ENCODE peak calls at places on chromosome 20, in six cellular contexts. A is fibroblast of pulmonary artery, V is prostate gland, P is fibroblast of lung, M is astrocyte of the spinal cord, O is colonic mucosa. L is an unnamed sample.
A peak's percentile ranks its signal among the peaks of the same experiment; 100 is the strongest.

GRCh38 chr20:444117-444516 is 18.2 kb downstream of the TBC1D20 start:
- DNase-seq in A (no peak), M (no peak), V (no peak), P (no peak), O (no peak), L (no peak)

GRCh38 chr20:7806831-7807230 is 133.4 kb downstream of the HAO1 start:
- DNase-seq in A (peak; percentile 27), V (no peak), M (no peak), O (no peak), P (no peak), L (no peak)

GRCh38 chr20:63884506-63885263 is 10.2 kb upstream of the DNAJC5 start:
- DNase-seq in V (peak; percentile 58), M (no peak), A (no peak), P (no peak), O (no peak), L (no peak)

GRCh38 chr20:19552144-19552895 is 205.7 kb upstream of the RIN2 start:
- DNase-seq in A (peak; percentile 9), V (peak; percentile 51), M (no peak), O (no peak), P (no peak), L (peak; percentile 4)

GRCh38 chr20:11378252-11378651 is 539.4 kb upstream of the BTBD3 start:
- DNase-seq in P (no peak), A (no peak), M (no peak), O (no peak), V (no peak), L (no peak)

GRCh38 chr20:59062057-59062456 is 19.5 kb upstream of the PRELID3B start:
- DNase-seq in V (no peak), A (no peak), M (no peak), O (no peak), P (no peak), L (no peak)

GRCh38 chr20:18543932-18544331 is 23.3 kb upstream of the SMIM26 start:
- DNase-seq in A (no peak), P (no peak), V (no peak), O (no peak), M (no peak), L (no peak)

GRCh38 chr20:63891061-63892002 is 3.6 kb upstream of the DNAJC5 start:
- DNase-seq in M (no peak), P (no peak), V (no peak), A (no peak), O (no peak), L (no peak)

GRCh38 chr20:57481281-57481711 is 43.6 kb downstream of the CTCFL start:
- DNase-seq in V (no peak), O (no peak), P (no peak), A (no peak), M (no peak), L (no peak)

GRCh38 chr20:43138061-43138860 is 51.4 kb downstream of the PTPRT start:
- DNase-seq in A (no peak), V (no peak), P (no peak), O (no peak), M (no peak), L (no peak)

GRCh38 chr20:16147221-16147620 is 426.0 kb downstream of the KIF16B start:
- DNase-seq in A (no peak), M (no peak), P (no peak), V (no peak), O (no peak), L (no peak)

GRCh38 chr20:10314198-10314597 is 95.6 kb downstream of the SNAP25 start:
- DNase-seq in M (peak; percentile 82), A (peak; percentile 63), P (peak; percentile 88), V (no peak), O (no peak), L (peak; percentile 44)
- H3K4me3 ChIP-seq in M (no peak overlapping the region), A (no peak overlapping the region), P (no peak overlapping the region), V (no peak overlapping the region), O (no peak overlapping the region), L (no peak overlapping the region)

GRCh38 chr20:3247638-3248037 is 8.6 kb upstream of the SLC4A11 start:
- DNase-seq in P (no peak), M (no peak), A (no peak), O (no peak), V (no peak), L (no peak)
- TF ChIP-seq CTCF in P (no peak), M (no peak), A (no peak), O (no peak), V (no peak), L (no peak)

DNA sequence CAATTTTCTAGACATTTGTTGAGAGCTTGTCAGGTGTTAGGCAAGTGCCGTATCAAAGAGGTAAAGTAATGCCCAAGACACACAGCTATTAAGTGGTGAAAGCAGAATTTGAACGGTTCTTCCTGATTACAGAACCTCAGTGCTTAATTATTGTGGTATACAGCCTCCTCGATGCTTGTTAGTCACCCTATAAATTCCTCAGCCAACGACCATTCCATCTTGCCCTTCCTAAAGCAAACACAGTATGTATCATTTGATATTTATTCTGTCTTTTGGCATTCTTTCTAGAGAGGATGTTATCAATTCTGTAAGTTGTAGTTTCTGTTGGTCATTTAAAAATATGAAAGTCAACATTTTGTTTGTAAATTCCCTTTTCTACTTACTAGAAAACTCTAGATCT is 297.8 kb upstream of the BMP2 start:
- DNase-seq in A (no peak), O (no peak), P (no peak), V (no peak), M (no peak), L (no peak)
- H3K4me3 ChIP-seq in A (no peak overlapping the region), O (no peak overlapping the region), P (no peak overlapping the region), V (no peak overlapping the region), M (no peak overlapping the region), L (no peak overlapping the region)

GRCh38 chr20:62876441-62876825 is 14.8 kb upstream of the TCFL5 start:
- DNase-seq in M (no peak), A (no peak), V (no peak), P (no peak), O (no peak), L (no peak)

GRCh38 chr20:62876826-62877728 is 15.5 kb upstream of the TCFL5 start:
- DNase-seq in P (peak; percentile 73), V (no peak), O (no peak), A (peak; percentile 70), M (no peak), L (no peak)

GRCh38 chr20:62874745-62875344 is 13.2 kb upstream of the TCFL5 start:
- DNase-seq in O (no peak), M (no peak), P (no peak), A (no peak), V (no peak), L (peak; percentile 30)

GRCh38 chr20:62873280-62873679 is 11.7 kb upstream of the TCFL5 start:
- DNase-seq in O (no peak), V (no peak), A (no peak), P (no peak), M (no peak), L (no peak)

GRCh38 chr20:62875419-62876355 is 14.1 kb upstream of the TCFL5 start:
- DNase-seq in P (peak; percentile 84), M (peak; percentile 56), O (peak; percentile 66), V (peak; percentile 60), A (peak; percentile 79), L (peak; percentile 90)
- TF ChIP-seq CTCF in P (peak; percentile 59), M (peak; percentile 36), O (peak; percentile 30), V (peak; percentile 24), A (peak; percentile 38), L (peak; percentile 40)

DNA sequence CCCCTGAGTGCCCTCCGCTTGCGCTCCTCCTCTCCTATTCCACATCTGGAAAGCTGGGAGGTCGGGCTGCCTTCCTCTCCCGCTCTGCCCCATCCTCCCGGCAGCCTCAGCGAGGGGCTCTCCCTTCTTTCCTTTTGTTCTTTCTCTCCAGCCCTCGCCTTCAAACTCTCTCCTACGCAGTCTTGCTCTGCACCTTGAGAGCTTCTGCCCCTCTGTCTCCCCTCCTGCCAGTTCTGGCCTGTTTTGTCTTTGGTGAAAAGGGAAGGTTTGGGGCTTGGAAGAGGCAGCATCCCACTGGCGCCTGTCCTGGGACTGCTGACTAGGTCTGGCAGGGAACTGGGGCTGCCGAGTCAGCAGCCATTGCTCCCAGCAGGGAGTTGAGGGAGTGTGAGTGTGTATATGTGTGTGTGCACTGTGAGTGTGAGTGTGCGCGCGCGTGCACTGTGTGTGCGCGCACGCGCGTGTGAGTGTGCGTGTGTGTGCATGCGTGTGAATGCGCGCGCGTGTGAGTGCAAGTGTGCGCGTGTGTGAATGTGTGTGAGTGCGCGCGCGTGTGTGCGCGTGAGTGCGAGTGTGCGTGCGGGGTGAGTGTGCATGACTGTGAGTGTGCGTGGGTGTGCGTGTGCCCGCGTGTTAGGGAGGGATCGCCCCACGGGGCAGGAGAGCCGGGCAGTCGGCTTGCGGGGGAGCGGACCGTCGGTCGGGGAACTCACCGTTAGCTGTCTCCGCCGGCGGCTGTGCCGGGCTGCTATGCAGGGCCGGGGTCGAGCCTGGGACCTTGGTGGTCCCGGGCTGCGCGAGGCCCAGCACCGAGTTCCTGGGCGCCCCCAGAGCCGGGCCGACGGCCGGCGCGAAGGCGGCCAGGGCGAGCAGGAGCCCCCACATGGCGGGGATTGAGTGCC is 488 bp downstream of the CPXM1 start:
- DNase-seq in V (no peak), P (peak; percentile 12), A (no peak), O (no peak), M (peak; percentile 16), L (no peak)
- H3K4me3 ChIP-seq in V (peak overlapping the region; percentile 27), P (peak overlapping the region; percentile 36), A (peak overlapping the region; percentile 42), O (peak overlapping the region; percentile 9), M (peak overlapping the region; percentile 36), L (peak overlapping the region; percentile 58)

DNA sequence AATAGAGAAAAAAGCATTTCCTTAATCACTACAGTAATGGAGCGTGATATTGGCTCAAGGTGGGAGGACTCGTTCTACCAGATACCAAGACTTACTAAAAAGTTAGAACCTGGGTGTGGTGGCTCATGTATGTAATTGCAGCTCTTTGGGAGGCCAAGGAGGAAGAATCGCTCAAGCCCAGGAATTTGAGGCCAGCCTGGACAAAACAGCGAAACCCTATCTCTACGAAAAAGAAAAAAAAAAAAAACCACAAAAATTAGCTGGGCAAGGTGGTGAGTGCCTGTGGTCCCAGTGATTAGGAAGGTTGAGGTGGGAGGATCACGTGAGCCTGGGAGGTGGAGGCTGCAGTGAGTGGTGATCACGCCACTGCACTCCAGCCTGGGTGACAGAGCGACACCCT is 24.0 kb upstream of the ATRN start:
- DNase-seq in V (no peak), P (no peak), O (no peak), A (no peak), M (no peak), L (no peak)
- TF ChIP-seq CTCF in V (no peak), P (no peak), O (no peak), A (no peak), M (no peak), L (no peak)

GRCh38 chr20:32538526-32538918 is 46.6 kb downstream of the NOL4L start:
- DNase-seq in P (no peak), A (peak; percentile 26), M (no peak), O (no peak), V (no peak), L (no peak)

GRCh38 chr20:32539817-32540675 is 45.1 kb downstream of the NOL4L start:
- DNase-seq in O (peak; percentile 44), V (no peak), A (no peak), M (no peak), P (no peak), L (no peak)

GRCh38 chr20:32537657-32538525 is 47.2 kb downstream of the NOL4L start:
- DNase-seq in V (no peak), P (no peak), O (no peak), A (no peak), M (no peak), L (no peak)

GRCh38 chr20:32536861-32537656 is 48.1 kb downstream of the NOL4L start:
- DNase-seq in V (no peak), O (peak; percentile 87), M (no peak), P (no peak), A (no peak), L (no peak)

GRCh38 chr20:32539063-32539816 is 45.9 kb downstream of the NOL4L start:
- DNase-seq in P (no peak), M (no peak), A (no peak), V (no peak), O (peak; percentile 46), L (no peak)
- H3K4me3 ChIP-seq in P (no peak overlapping the region), M (no peak overlapping the region), A (no peak overlapping the region), V (no peak overlapping the region), O (no peak overlapping the region), L (no peak overlapping the region)